ENCODE peak calls at places on chromosomes 5 and 9, in eight cellular contexts. R is SK-N-DZ; Y is foreskin fibroblast; K is sigmoid colon; J is immature natural killer cell; C is activated naive CD4-positive, alpha-beta T cell treated with Interleukin-2 at 50 U/mL for 16 hours; H is stimulated activated CD4-positive, alpha-beta T cell treated with anti-CD3 and anti-CD28 coated beads, Interleukin-2, amount 100 ng/mL, for 48 hours; T is breast epithelium. U is an unnamed sample.

GRCh38 chr5:32231929-32232328 is 57.8 kb upstream of the GOLPH3 start:
- DNase-seq in R (no peak), Y (no peak), K (no peak), J (peak), C (no peak), H (no peak), T (no peak), U (no peak)

GRCh38 chr5:73728493-73729273 is 102.7 kb downstream of the ARHGEF28 start:
- DNase-seq in R (no peak), Y (no peak), K (no peak), J (no peak), C (no peak), H (no peak), T (no peak), U (no peak)

GRCh38 chr5:28734396-28734795 is 1696.0 kb upstream of the CDH9 start:
- DNase-seq in R (no peak), Y (no peak), K (no peak), J (no peak), C (no peak), H (no peak), T (no peak), U (no peak)

GRCh38 chr9:72444436-72444835 is 77.0 kb upstream of the TMC1 start:
- DNase-seq in R (no peak), Y (no peak), K (no peak), J (no peak), C (no peak), H (no peak), T (no peak), U (no peak)

GRCh38 chr5:1325870-1326546 is 18.9 kb downstream of the CLPTM1L start:
- DNase-seq in R (no peak), Y (peak), K (peak), J (no peak), C (no peak), H (no peak), T (peak), U (peak)

GRCh38 chr5:77430726-77431125 is 61.4 kb downstream of the WDR41 start:
- DNase-seq in R (no peak), Y (peak), K (no peak), J (no peak), C (no peak), H (no peak), T (no peak), U (no peak)

GRCh38 chr9:121459513-121459912 is 40.1 kb downstream of the GGTA1 start:
- DNase-seq in R (no peak), Y (no peak), K (peak), J (no peak), C (no peak), H (no peak), T (no peak), U (no peak)

GRCh38 chr9:79969866-79970265 is 398.1 kb downstream of the TLE4 start:
- DNase-seq in R (no peak), Y (no peak), K (no peak), J (no peak), C (no peak), H (no peak), T (no peak), U (no peak)

GRCh38 chr5:142432369-142432863 is 107.6 kb upstream of the SPRY4 start:
- DNase-seq in R (no peak), Y (no peak), K (no peak), J (peak), C (peak), H (no peak), T (no peak), U (no peak)

GRCh38 chr5:92119110-92119509 is 736.0 kb upstream of the ARRDC3 start:
- DNase-seq in R (no peak), Y (no peak), K (no peak), J (no peak), C (no peak), H (no peak), T (no peak), U (no peak)

GRCh38 chr9:34190996-34191892 is 12.4 kb downstream of the UBAP1 start:
- DNase-seq in R (peak), Y (peak), K (no peak), J (no peak), C (no peak), H (no peak), T (no peak), U (no peak)

GRCh38 chr5:78504726-78505431 is 143.7 kb downstream of the LHFPL2 start:
- DNase-seq in R (peak), Y (peak), K (peak), J (no peak), C (no peak), H (no peak), T (peak), U (peak)

GRCh38 chr5:55604611-55605067 is 69.9 kb upstream of the PLPP1 start:
- DNase-seq in R (no peak), Y (peak), K (peak), J (no peak), C (no peak), H (no peak), T (no peak), U (no peak)

GRCh38 chr5:135263022-135263668 is 135.9 kb downstream of the MACROH2A1 start:
- DNase-seq in R (no peak), Y (no peak), K (no peak), J (no peak), C (no peak), H (no peak), T (no peak), U (no peak)

U was measured in suprapubic skin.